ENCODE peak calls at places on chromosome 1, in five cellular contexts. I is stimulated activated CD4-positive, alpha-beta T cell treated with anti-CD3 and anti-CD28 coated beads, TNF-alpha, amount 100 ng/mL, for 1 hour; W is BE2C; C is iris pigment epithelial cell; J is colonic mucosa. N is an unnamed sample.

GRCh38 chr1:100443739-100444571 is 91.6 kb downstream of the CDC14A start:
- DNase-seq in I (no peak), W (no peak), C (peak), J (no peak), N (no peak)

GRCh38 chr1:9721606-9722377 is 70.3 kb downstream of the PIK3CD start:
- DNase-seq in I (peak), W (peak), C (no peak), J (peak), N (peak)

GRCh38 chr1:51421961-51422360 is 91.6 kb upstream of the TTC39A start:
- DNase-seq in I (no peak), W (no peak), C (peak), J (no peak), N (no peak)

GRCh38 chr1:43729816-43730463 is 22.6 kb downstream of the ST3GAL3 start:
- DNase-seq in I (no peak), W (no peak), C (no peak), J (no peak), N (no peak)

GRCh38 chr1:116224561-116224960 is 113.4 kb downstream of the MAB21L3 start:
- DNase-seq in I (no peak), W (peak), C (no peak), J (no peak), N (no peak)

GRCh38 chr1:91731815-91732214 is 154.1 kb downstream of the TGFBR3 start:
- DNase-seq in I (peak), W (no peak), C (peak), J (no peak), N (no peak)

GRCh38 chr1:165235777-165236285 is 120.7 kb downstream of the LMX1A start:
- DNase-seq in I (no peak), W (no peak), C (no peak), J (no peak), N (no peak)

GRCh38 chr1:174963547-174964125 is 36.1 kb upstream of the CACYBP start:
- DNase-seq in I (no peak), W (peak), C (no peak), J (peak), N (no peak)

GRCh38 chr1:154329551-154330131 is 4.3 kb downstream of the ATP8B2 start:
- DNase-seq in I (no peak), W (peak), C (no peak), J (no peak), N (no peak)

N was measured in activated T-helper 1 cell treated with anti-CD3 and anti-CD28 coated beads, Interleukin-2, amount 50 U/mL, for 16 hours.